ENCODE peak calls at places on chromosomes 1 and 21, in seven cellular contexts. F is germinal center; U is WERI-Rb-1; K is NCI-H446; B is NCI-H1105; E is PC-3; G is stimulated activated CD8-positive, alpha-beta memory T cell treated with anti-CD3 and anti-CD28 coated beads, Interleukin-15, amount 100 ng/mL, for 1 hour. J is an unnamed sample.

GRCh38 chr1:47483651-47484050 is 45.8 kb downstream of the FOXD2 start:
- DNase-seq in F (no peak), U (no peak), K (no peak), B (no peak), E (no peak), G (no peak), J (no peak)

GRCh38 chr1:78005755-78006154 is 1.0 kb downstream of the DNAJB4 start:
- DNase-seq in F (no peak), U (no peak), K (peak; percentile 85), B (peak; percentile 10), E (peak; percentile 84), G (no peak), J (peak; percentile 38)

GRCh38 chr1:29352719-29353420 is 116.5 kb downstream of the PTPRU start:
- DNase-seq in F (no peak), U (peak; percentile 80), K (no peak), B (no peak), E (no peak), G (no peak), J (no peak)

GRCh38 chr1:94540440-94541174 is 952 bp downstream of the F3 start:
- DNase-seq in F (no peak), U (no peak), K (no peak), B (no peak), E (no peak), G (no peak), J (no peak)

GRCh38 chr1:240492832-240493440 is 119.0 kb downstream of the GREM2 start:
- DNase-seq in F (no peak), U (no peak), K (no peak), B (no peak), E (no peak), G (no peak), J (peak; percentile 13)

GRCh38 chr1:186059311-186059710 is 315.7 kb downstream of the TPR start:
- DNase-seq in F (no peak), U (no peak), K (peak; percentile 14), B (peak; percentile 37), E (no peak), G (no peak), J (peak; percentile 95)

GRCh38 chr1:187734427-187734826 is 905.7 kb downstream of the PLA2G4A start:
- DNase-seq in F (no peak), U (no peak), K (no peak), B (no peak), E (no peak), G (no peak), J (no peak)

GRCh38 chr1:68049941-68050878 is at the start of gene DIRAS3:
- DNase-seq in F (no peak), U (no peak), K (no peak), B (no peak), E (peak; percentile 21), G (no peak), J (no peak)

GRCh38 chr1:207698822-207699483 is 52.9 kb upstream of the CD46 start:
- DNase-seq in F (no peak), U (peak; percentile 88), K (peak; percentile 62), B (peak; percentile 21), E (peak; percentile 93), G (no peak), J (peak; percentile 50)

GRCh38 chr1:109780982-109781381 is 17.3 kb upstream of the EPS8L3 start:
- DNase-seq in F (no peak), U (no peak), K (no peak), B (no peak), E (no peak), G (no peak), J (no peak)

GRCh38 chr1:32393136-32393535 is 1.1 kb downstream of the BSDC1 start:
- DNase-seq in F (no peak), U (no peak), K (no peak), B (no peak), E (no peak), G (no peak), J (no peak)

GRCh38 chr1:44717196-44717595 is 13.8 kb downstream of the RNU5D-1 start:
- DNase-seq in F (no peak), U (no peak), K (no peak), B (no peak), E (no peak), G (no peak), J (no peak)

GRCh38 chr1:6322161-6322560 is 61.3 kb upstream of the GPR153 start:
- DNase-seq in F (no peak), U (no peak), K (no peak), B (no peak), E (no peak), G (no peak), J (no peak)

GRCh38 chr1:170071378-170071777 is 3.1 kb downstream of the KIFAP3 start:
- DNase-seq in F (peak; percentile 2), U (no peak), K (no peak), B (no peak), E (no peak), G (no peak), J (no peak)

GRCh38 chr21:29075706-29076447 is 2.4 kb upstream of the CCT8 start:
- DNase-seq in F (no peak), U (no peak), K (no peak), B (no peak), E (peak; percentile 93), G (no peak), J (no peak)

J was measured in NCI-H2171 treated with DMSO at 0.1 percent for 48 hours.